ENCODE peak calls at places on chromosomes 16 and 17, in seven cellular contexts. I is SK-N-SH, H is stomach, Y is sigmoid colon, W is ovary, Z is transverse colon, J is A549. A is an unnamed sample.

GRCh38 chr16:89375021-89375420 is 115.3 kb downstream of the ANKRD11 start:
- DNase-seq in I (no peak), H (no peak), Z (no peak), J (no peak), Y (no peak), W (no peak), A (no peak)

GRCh38 chr17:57553991-57554825 is 190.9 kb downstream of the CCDC182 start:
- DNase-seq in Y (no peak), W (peak), Z (peak), I (peak), J (no peak), H (no peak), A (no peak)

GRCh38 chr16:15598648-15599190 is 44.2 kb downstream of the MARF1 start:
- DNase-seq in Z (no peak), H (no peak), Y (peak), W (no peak), J (no peak), I (no peak), A (no peak)

GRCh38 chr16:72877374-72878028 is 170.4 kb downstream of the ZFHX3 start:
- DNase-seq in H (no peak), W (no peak), Y (no peak), J (peak), Z (no peak), I (no peak), A (no peak)

GRCh38 chr17:1174490-1174889 is 5.3 kb downstream of the ABR start:
- DNase-seq in I (no peak), H (no peak), Z (no peak), J (no peak), W (no peak), Y (no peak), A (no peak)

GRCh38 chr17:13581925-13582324 is 19.8 kb downstream of the HS3ST3A1 start:
- DNase-seq in I (no peak), H (no peak), Z (no peak), W (no peak), J (no peak), Y (no peak), A (no peak)

GRCh38 chr16:66457888-66458287 is 30.8 kb downstream of the BEAN1 start:
- DNase-seq in I (no peak), Y (peak), H (no peak), W (peak), Z (no peak), J (no peak), A (no peak)

GRCh38 chr16:70786020-70786419 is 14.9 kb downstream of the VAC14 start:
- DNase-seq in Z (no peak), H (no peak), J (no peak), W (no peak), Y (no peak), I (no peak), A (no peak)

GRCh38 chr16:56874800-56875199 is 9.8 kb downstream of the SLC12A3 start:
- DNase-seq in W (peak), Z (no peak), Y (no peak), I (peak), H (no peak), J (no peak), A (no peak)

GRCh38 chr17:83014297-83014696 is 65.1 kb upstream of the METRNL start:
- DNase-seq in H (no peak), J (no peak), W (no peak), Z (no peak), Y (no peak), I (peak), A (no peak)

GRCh38 chr16:3645108-3645503 is 9.4 kb upstream of the DNASE1 start:
- DNase-seq in I (no peak), H (no peak), Y (peak), Z (no peak), J (no peak), W (no peak), A (no peak)

GRCh38 chr17:59488805-59489204 is 76.6 kb upstream of the DHX40 start:
- DNase-seq in J (no peak), Y (no peak), H (no peak), Z (no peak), W (no peak), I (no peak), A (no peak)

GRCh38 chr17:55089955-55090573 is 121.5 kb downstream of the STXBP4 start:
- DNase-seq in I (no peak), W (no peak), Z (peak), J (peak), Y (no peak), H (no peak), A (no peak)

GRCh38 chr17:12730931-12731521 is 58.3 kb upstream of the ARHGAP44 start:
- DNase-seq in H (peak), J (peak), Z (peak), I (no peak), Y (peak), W (no peak), A (no peak)

GRCh38 chr17:19411641-19412040 is 609 bp downstream of the RNF112 start:
- DNase-seq in H (no peak), Y (no peak), W (no peak), J (no peak), I (peak), Z (no peak), A (no peak)

GRCh38 chr17:8586766-8587165 is 43.8 kb downstream of the MYH10 start:
- DNase-seq in H (no peak), W (no peak), Z (no peak), Y (no peak), I (no peak), J (no peak), A (no peak)

GRCh38 chr17:29931253-29931932 is 1.4 kb upstream of the SSH2 start:
- DNase-seq in J (peak), I (peak), Y (peak), Z (peak), H (peak), W (peak), A (peak)

GRCh38 chr17:46810837-46811236 is 7.7 kb downstream of the WNT3 start:
- DNase-seq in H (no peak), W (no peak), Y (no peak), Z (no peak), J (no peak), I (no peak), A (no peak)

GRCh38 chr17:69240201-69240600 is 11.6 kb upstream of the ABCA10 start:
- DNase-seq in I (no peak), W (no peak), Z (no peak), H (no peak), Y (no peak), J (no peak), A (no peak)

GRCh38 chr17:17841620-17842025 is 4.8 kb upstream of the SREBF1 start:
- DNase-seq in Y (no peak), Z (no peak), H (peak), W (peak), I (no peak), J (no peak), A (no peak)

GRCh38 chr16:47046726-47047602 is 73.5 kb upstream of the DNAJA2 start:
- DNase-seq in W (no peak), H (no peak), Z (no peak), J (no peak), I (no peak), Y (no peak), A (no peak)

GRCh38 chr16:58518083-58518979 is 3.0 kb downstream of the SETD6 start:
- DNase-seq in W (no peak), Z (no peak), I (no peak), J (no peak), Y (no peak), H (no peak), A (no peak)

DNA sequence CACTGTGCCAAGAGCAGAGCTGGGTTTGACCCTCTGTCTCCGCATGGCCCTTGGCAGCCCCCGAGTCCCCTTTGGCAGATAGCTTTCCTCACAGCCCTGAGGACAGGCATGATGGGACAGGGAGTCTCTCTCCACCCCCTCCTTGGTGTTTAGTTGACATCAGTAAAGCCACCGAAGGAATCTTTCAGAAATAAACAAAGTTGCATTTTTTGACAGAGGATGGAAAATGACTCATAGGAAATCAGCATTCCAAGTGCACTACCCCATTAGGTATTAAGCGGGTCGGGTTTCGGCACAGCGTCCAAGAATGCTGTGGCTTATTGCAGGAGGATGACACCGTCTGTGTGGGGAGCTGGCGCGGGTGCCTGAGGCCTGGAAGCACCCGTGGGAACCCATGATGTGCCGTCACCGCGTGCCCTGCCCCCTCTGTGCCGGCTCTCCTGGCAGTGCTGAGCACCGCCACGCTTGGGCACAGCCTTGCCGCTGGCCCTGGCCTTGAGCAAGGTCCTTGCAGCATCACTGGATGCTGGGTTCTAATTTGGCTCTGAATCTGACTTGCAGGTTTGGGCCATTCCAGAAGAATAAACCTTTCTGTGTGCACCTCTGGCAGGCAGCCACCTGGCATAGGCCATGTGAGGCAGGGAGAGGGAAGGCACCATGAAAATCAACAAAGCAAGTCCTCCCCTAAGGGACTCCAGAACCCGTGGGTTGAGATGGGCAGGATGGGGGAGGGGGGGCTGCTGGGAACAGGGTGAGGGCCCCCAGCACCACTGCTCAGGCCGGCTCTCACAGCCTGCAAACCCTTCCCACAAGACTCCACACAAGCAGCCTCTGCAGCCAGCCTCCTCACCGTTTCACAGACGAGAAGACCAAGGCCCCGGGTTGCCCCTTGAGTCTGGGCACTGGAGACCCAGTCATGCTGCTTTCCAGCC is 50.5 kb upstream of the ZNF469 start:
- DNase-seq in J (peak), Z (peak), W (no peak), I (no peak), H (peak), Y (peak), A (peak)
- TF ChIP-seq EP300 in J (peak), Z (no peak), W (no peak), I (peak), H (no peak), Y (no peak), A (peak)

DNA sequence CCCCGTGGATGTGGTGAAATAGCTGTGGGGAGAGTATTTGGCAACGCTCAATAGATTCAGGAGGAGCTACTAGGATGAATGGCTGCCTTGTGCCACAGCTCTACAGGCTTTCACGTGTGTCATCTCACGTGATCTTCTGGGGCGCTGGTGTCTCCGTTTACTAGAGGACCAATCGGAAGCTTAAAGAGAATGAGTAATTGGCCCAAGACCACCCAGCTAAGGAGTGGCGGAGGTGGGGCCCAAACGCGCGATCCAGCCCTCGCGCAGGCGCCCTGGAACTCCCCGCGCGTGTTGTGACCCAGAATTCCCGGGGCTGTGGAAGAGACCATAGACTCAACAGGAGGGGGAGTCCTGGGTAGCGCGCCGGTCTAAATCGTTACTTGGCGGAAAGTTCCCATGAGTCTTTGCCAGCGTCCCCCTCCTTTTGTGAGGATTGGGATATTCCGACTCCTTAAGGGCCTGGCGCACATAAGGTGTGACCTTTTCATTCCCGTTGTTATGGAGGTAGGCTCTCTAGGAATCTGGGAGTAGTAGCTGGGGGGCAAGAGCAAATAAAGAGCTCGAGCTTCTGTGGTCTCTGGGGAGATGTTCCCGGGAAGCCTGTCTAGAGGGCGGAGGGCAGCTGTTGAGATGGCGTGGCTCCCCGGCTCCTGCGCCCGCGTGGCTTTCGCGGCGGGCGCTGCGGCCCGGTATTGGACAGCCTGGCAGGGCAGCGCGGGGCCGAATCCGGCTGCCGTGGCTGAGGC is 23.4 kb downstream of the TRPV2 start:
- DNase-seq in Y (peak), I (peak), Z (peak), H (peak), W (peak), J (peak), A (peak)
- TF ChIP-seq EP300 in Y (no peak), I (no peak), Z (no peak), H (no peak), W (no peak), J (no peak), A (peak)

GRCh38 chr16:87278191-87279093 is 38.8 kb downstream of the C16orf95 start:
- DNase-seq in H (peak), Z (peak), Y (peak), J (peak), W (peak), I (peak), A (peak)
- TF ChIP-seq EP300 in H (no peak), Z (no peak), Y (no peak), J (no peak), W (no peak), I (no peak), A (peak)

GRCh38 chr17:5111402-5112204 is at the start of gene ZNF232:
- DNase-seq in J (peak), Z (peak), Y (peak), I (peak), W (peak), H (peak), A (peak)
- TF ChIP-seq EP300 in J (no peak), Z (peak), Y (no peak), I (no peak), W (no peak), H (no peak), A (peak)

A was measured in tibial nerve.